ENCODE peak calls at places on chromosomes 7 and 10, in nine cellular contexts. One of them, this sample, is unnamed.

GRCh38 chr7:30894866-30895408 is 16.7 kb upstream of the AQP1 start:
- DNase-seq in SW480: no peak
- DNase-seq in HEK293T: no peak
- DNase-seq in transverse colon: no peak
- DNase-seq in gastrocnemius medialis: no peak
- DNase-seq in stimulated activated CD4-positive, alpha-beta T cell treated with anti-CD3 and anti-CD28 coated beads, Interleukin-4, amount 100 ng/mL, for 1 hour: no peak
- DNase-seq in ELF-1: no peak
- DNase-seq in psoas muscle: no peak
- DNase-seq in RPMI8226: peak
- DNase-seq in this sample: no peak

GRCh38 chr10:103569877-103570276 is 76.4 kb downstream of the NEURL1 start:
- DNase-seq in SW480: no peak
- DNase-seq in HEK293T: no peak
- DNase-seq in transverse colon: no peak
- DNase-seq in gastrocnemius medialis: no peak
- DNase-seq in stimulated activated CD4-positive, alpha-beta T cell treated with anti-CD3 and anti-CD28 coated beads, Interleukin-4, amount 100 ng/mL, for 1 hour: no peak
- DNase-seq in ELF-1: no peak
- DNase-seq in psoas muscle: no peak
- DNase-seq in RPMI8226: no peak
- DNase-seq in this sample: no peak

GRCh38 chr10:28914721-28915120 is 237.4 kb downstream of the BAMBI start:
- DNase-seq in SW480: no peak
- DNase-seq in HEK293T: no peak
- DNase-seq in transverse colon: no peak
- DNase-seq in gastrocnemius medialis: no peak
- DNase-seq in stimulated activated CD4-positive, alpha-beta T cell treated with anti-CD3 and anti-CD28 coated beads, Interleukin-4, amount 100 ng/mL, for 1 hour: no peak
- DNase-seq in ELF-1: no peak
- DNase-seq in psoas muscle: no peak
- DNase-seq in RPMI8226: no peak
- DNase-seq in this sample: no peak

GRCh38 chr7:33722383-33723096 is 182.8 kb upstream of the BMPER start:
- DNase-seq in SW480: peak
- DNase-seq in HEK293T: peak
- DNase-seq in transverse colon: no peak
- DNase-seq in gastrocnemius medialis: peak
- DNase-seq in stimulated activated CD4-positive, alpha-beta T cell treated with anti-CD3 and anti-CD28 coated beads, Interleukin-4, amount 100 ng/mL, for 1 hour: no peak
- DNase-seq in ELF-1: peak
- DNase-seq in psoas muscle: peak
- DNase-seq in RPMI8226: no peak
- DNase-seq in this sample: no peak

GRCh38 chr7:39622609-39623311 is 612 bp upstream of the RALA start:
- DNase-seq in SW480: peak
- DNase-seq in HEK293T: no peak
- DNase-seq in transverse colon: no peak
- DNase-seq in gastrocnemius medialis: no peak
- DNase-seq in stimulated activated CD4-positive, alpha-beta T cell treated with anti-CD3 and anti-CD28 coated beads, Interleukin-4, amount 100 ng/mL, for 1 hour: no peak
- DNase-seq in ELF-1: no peak
- DNase-seq in psoas muscle: no peak
- DNase-seq in RPMI8226: no peak
- DNase-seq in this sample: no peak

GRCh38 chr7:128351296-128352123 is 7.8 kb upstream of the RBM28 start:
- DNase-seq in SW480: no peak
- DNase-seq in HEK293T: no peak
- DNase-seq in transverse colon: no peak
- DNase-seq in gastrocnemius medialis: no peak
- DNase-seq in stimulated activated CD4-positive, alpha-beta T cell treated with anti-CD3 and anti-CD28 coated beads, Interleukin-4, amount 100 ng/mL, for 1 hour: peak
- DNase-seq in ELF-1: peak
- DNase-seq in psoas muscle: no peak
- DNase-seq in RPMI8226: no peak
- DNase-seq in this sample: peak

GRCh38 chr7:107078517-107078966 is 34.0 kb downstream of the PRKAR2B start:
- DNase-seq in SW480: no peak
- DNase-seq in HEK293T: no peak
- DNase-seq in transverse colon: no peak
- DNase-seq in gastrocnemius medialis: no peak
- DNase-seq in stimulated activated CD4-positive, alpha-beta T cell treated with anti-CD3 and anti-CD28 coated beads, Interleukin-4, amount 100 ng/mL, for 1 hour: no peak
- DNase-seq in ELF-1: peak
- DNase-seq in psoas muscle: no peak
- DNase-seq in RPMI8226: no peak
- DNase-seq in this sample: no peak

GRCh38 chr10:3196482-3196881 is 23.9 kb upstream of the PITRM1 start:
- DNase-seq in SW480: no peak
- DNase-seq in HEK293T: no peak
- DNase-seq in transverse colon: no peak
- DNase-seq in gastrocnemius medialis: no peak
- DNase-seq in stimulated activated CD4-positive, alpha-beta T cell treated with anti-CD3 and anti-CD28 coated beads, Interleukin-4, amount 100 ng/mL, for 1 hour: no peak
- DNase-seq in ELF-1: no peak
- DNase-seq in psoas muscle: no peak
- DNase-seq in RPMI8226: no peak
- DNase-seq in this sample: no peak

GRCh38 chr7:144957998-144958397 is 122.1 kb upstream of the TPK1 start:
- DNase-seq in SW480: no peak
- DNase-seq in HEK293T: no peak
- DNase-seq in transverse colon: no peak
- DNase-seq in gastrocnemius medialis: no peak
- DNase-seq in stimulated activated CD4-positive, alpha-beta T cell treated with anti-CD3 and anti-CD28 coated beads, Interleukin-4, amount 100 ng/mL, for 1 hour: no peak
- DNase-seq in ELF-1: no peak
- DNase-seq in psoas muscle: no peak
- DNase-seq in RPMI8226: no peak
- DNase-seq in this sample: no peak

GRCh38 chr7:94395141-94396041 is 696 bp downstream of the COL1A2 start:
- DNase-seq in SW480: peak
- DNase-seq in HEK293T: peak
- DNase-seq in transverse colon: peak
- DNase-seq in gastrocnemius medialis: peak
- DNase-seq in stimulated activated CD4-positive, alpha-beta T cell treated with anti-CD3 and anti-CD28 coated beads, Interleukin-4, amount 100 ng/mL, for 1 hour: no peak
- DNase-seq in ELF-1: peak
- DNase-seq in psoas muscle: no peak
- DNase-seq in RPMI8226: peak
- DNase-seq in this sample: peak

This sample was measured in pancreas.